ENCODE peak calls at places on chromosomes 12 and 14, in nine cellular contexts. R is tibial artery, Y is pancreas, C is substantia nigra, E is uterus, V is right cardiac atrium, M is caudate nucleus, N is heart right ventricle, T is vagina. X is an unnamed sample.

GRCh38 chr12:120469450-120470149 is at the start of gene SRSF9:
- DNase-seq in R (peak), Y (peak), C (peak), E (peak), V (peak), M (peak), N (peak), T (no peak), X (peak)

GRCh38 chr12:3097836-3098235 is 20.7 kb downstream of the TSPAN9 start:
- DNase-seq in R (no peak), Y (no peak), C (no peak), E (no peak), V (peak), M (no peak), N (peak), T (no peak), X (no peak)

GRCh38 chr14:23423657-23424056 is 11.8 kb downstream of the MYH7 start:
- DNase-seq in R (no peak), Y (no peak), C (no peak), E (no peak), V (no peak), M (no peak), N (peak), T (no peak), X (no peak)

GRCh38 chr12:51814311-51815088 is 34.0 kb downstream of the FIGNL2 start:
- DNase-seq in R (peak), Y (peak), C (no peak), E (peak), V (peak), M (peak), N (peak), T (no peak), X (no peak)

GRCh38 chr14:60079723-60080122 is 12.0 kb upstream of the PCNX4 start:
- DNase-seq in R (no peak), Y (no peak), C (no peak), E (no peak), V (no peak), M (no peak), N (no peak), T (no peak), X (no peak)

GRCh38 chr12:128693771-128694170 is 130.0 kb downstream of the SLC15A4 start:
- DNase-seq in R (no peak), Y (no peak), C (no peak), E (no peak), V (no peak), M (no peak), N (no peak), T (no peak), X (no peak)

GRCh38 chr12:124694250-124694649 is 126.8 kb upstream of the NCOR2 start:
- DNase-seq in R (no peak), Y (no peak), C (no peak), E (no peak), V (no peak), M (no peak), N (no peak), T (no peak), X (no peak)

GRCh38 chr12:5497329-5498058 is 65.6 kb downstream of the NTF3 start:
- DNase-seq in R (no peak), Y (no peak), C (no peak), E (no peak), V (no peak), M (no peak), N (no peak), T (no peak), X (no peak)

GRCh38 chr14:37443461-37443860 is 151.6 kb downstream of the FOXA1 start:
- DNase-seq in R (no peak), Y (no peak), C (no peak), E (no peak), V (no peak), M (no peak), N (no peak), T (no peak), X (no peak)

GRCh38 chr14:69313176-69313575 is 53.2 kb downstream of the GALNT16 start:
- DNase-seq in R (peak), Y (no peak), C (no peak), E (peak), V (no peak), M (no peak), N (no peak), T (no peak), X (no peak)

GRCh38 chr14:90406384-90406798 is 9.6 kb downstream of the CALM1 start:
- DNase-seq in R (no peak), Y (no peak), C (no peak), E (no peak), V (no peak), M (peak), N (no peak), T (no peak), X (no peak)

GRCh38 chr14:90405101-90405500 is 8.3 kb downstream of the CALM1 start:
- DNase-seq in R (no peak), Y (no peak), C (no peak), E (no peak), V (no peak), M (no peak), N (no peak), T (no peak), X (no peak)

GRCh38 chr14:90408713-90409112 is 11.9 kb downstream of the CALM1 start:
- DNase-seq in R (no peak), Y (no peak), C (no peak), E (no peak), V (no peak), M (no peak), N (no peak), T (no peak), X (no peak)

GRCh38 chr14:90403065-90403464 is 6.2 kb downstream of the CALM1 start:
- DNase-seq in R (no peak), Y (no peak), C (no peak), E (no peak), V (no peak), M (no peak), N (no peak), T (no peak), X (no peak)

DNA sequence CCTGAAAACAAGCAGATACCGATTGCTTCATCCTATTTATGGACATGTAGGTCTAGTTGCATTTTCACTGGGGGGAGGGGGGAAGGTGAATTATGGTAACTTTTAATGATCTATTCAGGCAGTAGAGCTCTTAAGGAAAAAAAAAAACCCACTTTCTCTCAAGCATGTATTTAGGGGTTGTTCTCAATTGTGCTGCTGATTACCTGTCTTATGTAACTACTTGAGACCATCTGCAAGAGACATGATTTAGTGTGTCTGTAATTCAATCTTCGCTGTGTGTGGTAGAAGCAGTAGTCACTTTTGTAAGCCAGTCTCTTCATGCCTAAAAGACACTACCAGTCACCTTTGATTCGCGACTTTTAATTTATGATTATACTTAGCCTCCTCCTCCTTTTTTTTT is 8.9 kb downstream of the CALM1 start:
- DNase-seq in R (no peak), Y (no peak), C (no peak), E (no peak), V (no peak), M (no peak), N (no peak), T (no peak), X (no peak)
- H3K27ac ChIP-seq in R (peak), Y (no peak), C (no peak), E (peak), V (no peak), M (no peak), N (no peak), T (no peak), X (peak)

DNA sequence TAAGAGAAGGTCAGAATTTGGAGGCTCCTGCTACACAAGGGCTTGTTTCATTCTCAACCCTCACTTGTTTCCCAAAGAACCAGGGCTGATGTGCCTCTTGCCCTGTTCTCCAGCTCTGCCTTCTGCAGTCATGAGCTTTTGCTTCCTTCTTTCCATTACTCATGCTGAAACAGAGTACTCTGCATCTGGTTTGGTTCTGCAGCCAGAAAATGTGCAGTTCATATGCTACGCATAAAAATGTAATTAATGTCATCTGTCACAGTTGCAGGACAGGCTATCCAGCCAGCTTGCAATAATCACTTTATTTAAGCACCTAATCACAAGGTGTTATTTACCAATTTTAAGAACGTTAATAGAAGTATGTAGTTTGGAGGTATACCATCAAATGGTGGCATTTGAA is 150.2 kb downstream of the SRGAP1 start:
- DNase-seq in R (no peak), Y (no peak), C (no peak), E (no peak), V (no peak), M (no peak), N (no peak), T (no peak), X (no peak)
- H3K27ac ChIP-seq in R (no peak), Y (no peak), C (no peak), E (no peak), V (no peak), M (no peak), N (no peak), T (no peak), X (no peak)

GRCh38 chr14:98133806-98134205 is 1138.2 kb downstream of the BCL11B start:
- DNase-seq in R (no peak), Y (no peak), C (no peak), E (no peak), V (no peak), M (no peak), N (no peak), T (no peak), X (no peak)
- H3K27ac ChIP-seq in R (no peak), Y (no peak), C (no peak), E (no peak), V (no peak), M (no peak), N (no peak), T (no peak), X (no peak)

GRCh38 chr12:70245458-70245857 is 2.2 kb downstream of the CNOT2 start:
- DNase-seq in R (no peak), Y (no peak), C (no peak), E (no peak), V (no peak), M (no peak), N (no peak), T (no peak), X (no peak)
- H3K27ac ChIP-seq in R (peak), Y (no peak), C (no peak), E (no peak), V (no peak), M (no peak), N (no peak), T (no peak), X (peak)

GRCh38 chr12:132335179-132335756 is 5.9 kb upstream of the GALNT9 start:
- DNase-seq in R (no peak), Y (no peak), C (no peak), E (no peak), V (peak), M (no peak), N (no peak), T (no peak), X (no peak)

GRCh38 chr12:132330549-132330881 is 1.1 kb upstream of the GALNT9 start:
- DNase-seq in R (no peak), Y (no peak), C (no peak), E (no peak), V (no peak), M (no peak), N (no peak), T (no peak), X (no peak)

GRCh38 chr12:132333273-132333672 is 3.9 kb upstream of the GALNT9 start:
- DNase-seq in R (no peak), Y (no peak), C (no peak), E (no peak), V (no peak), M (no peak), N (no peak), T (no peak), X (no peak)

GRCh38 chr12:132336451-132337413 is 7.3 kb upstream of the GALNT9 start:
- DNase-seq in R (no peak), Y (no peak), C (no peak), E (no peak), V (no peak), M (no peak), N (no peak), T (no peak), X (no peak)

GRCh38 chr12:132333766-132334165 is 4.4 kb upstream of the GALNT9 start:
- DNase-seq in R (no peak), Y (no peak), C (no peak), E (no peak), V (no peak), M (no peak), N (no peak), T (no peak), X (no peak)
- H3K27ac ChIP-seq in R (no peak), Y (no peak), C (no peak), E (no peak), V (no peak), M (no peak), N (no peak), T (no peak), X (no peak)

DNA sequence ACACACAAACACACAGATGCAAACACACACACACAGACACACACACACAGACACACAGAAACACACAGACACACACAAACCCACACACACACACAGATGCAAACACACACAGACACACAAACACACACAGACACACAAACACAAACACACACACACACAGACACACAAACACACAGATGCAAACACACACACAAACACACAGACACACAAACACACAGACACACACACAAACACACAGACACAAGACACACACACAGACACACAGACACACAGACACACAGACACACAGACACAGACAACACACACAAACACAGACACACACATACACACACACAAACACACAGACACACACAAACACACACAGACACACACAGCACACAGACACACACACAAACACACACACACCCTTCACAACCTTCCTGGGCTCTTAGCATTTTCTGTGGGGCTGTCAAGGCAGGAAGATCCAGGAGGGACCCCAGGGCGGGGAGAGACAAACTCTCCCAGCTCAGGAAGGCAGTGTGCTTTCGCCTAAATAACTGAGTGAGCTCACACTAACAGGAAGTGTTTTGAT is 24.2 kb upstream of the INF2 start:
- DNase-seq in R (no peak), Y (no peak), C (no peak), E (no peak), V (no peak), M (no peak), N (no peak), T (no peak), X (no peak)
- H3K27ac ChIP-seq in R (no peak), Y (peak), C (peak), E (no peak), V (no peak), M (peak), N (no peak), T (no peak), X (no peak)

GRCh38 chr14:50342211-50343080 is 30.3 kb downstream of the DMAC2L start:
- DNase-seq in R (peak), Y (peak), C (peak), E (peak), V (peak), M (peak), N (peak), T (no peak), X (no peak)
- H3K27ac ChIP-seq in R (peak), Y (no peak), C (peak), E (peak), V (peak), M (peak), N (peak), T (peak), X (no peak)

GRCh38 chr12:55938826-55939501 is 8.0 kb downstream of the DGKA start:
- DNase-seq in R (no peak), Y (no peak), C (no peak), E (no peak), V (no peak), M (no peak), N (no peak), T (no peak), X (no peak)
- H3K27ac ChIP-seq in R (no peak), Y (no peak), C (no peak), E (no peak), V (no peak), M (no peak), N (no peak), T (no peak), X (peak)

DNA sequence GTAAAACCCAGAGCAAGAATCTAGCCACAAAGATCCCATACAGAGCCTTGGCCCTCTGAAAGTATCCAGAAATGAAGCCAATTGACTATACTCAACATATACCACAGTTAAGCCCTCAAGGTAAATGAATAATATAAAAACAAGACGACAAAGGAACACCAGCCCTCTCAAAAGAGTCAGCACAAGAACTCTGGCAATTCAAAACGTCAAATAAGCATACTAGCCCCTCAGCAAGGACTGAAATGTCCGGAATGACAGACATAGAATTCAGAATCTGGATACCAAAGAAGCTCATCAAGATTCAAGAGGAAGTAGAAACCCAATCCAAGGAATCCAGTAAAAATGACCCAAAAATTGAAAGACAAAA is 49.9 kb downstream of the GTF2A1 start:
- DNase-seq in R (no peak), Y (no peak), C (no peak), E (no peak), V (no peak), M (no peak), N (no peak), T (no peak), X (no peak)
- H3K27ac ChIP-seq in R (peak), Y (peak), C (peak), E (peak), V (no peak), M (peak), N (peak), T (peak), X (peak)

GRCh38 chr12:466762-467161 is 7.0 kb downstream of the B4GALNT3 start:
- DNase-seq in R (no peak), Y (no peak), C (no peak), E (no peak), V (no peak), M (peak), N (no peak), T (no peak), X (no peak)
- H3K27ac ChIP-seq in R (peak), Y (no peak), C (no peak), E (no peak), V (peak), M (no peak), N (peak), T (no peak), X (no peak)

X was measured in epithelial cell of prostate.